ENCODE peak calls at places on chromosome 15, in five cellular contexts. One of them, this sample, is unnamed.
A peak's percentile ranks its signal among the peaks of the same experiment; 100 is the strongest.

GRCh38 chr15:31295660-31296059 is 31.0 kb upstream of the KLF13 start:
- DNase-seq in lower lobe of right lung: no peak
- DNase-seq in activated CD8-positive, alpha-beta memory T cell treated with anti-CD3 and anti-CD28 coated beads for 24 hours: no peak
- DNase-seq in hypothalamus: no peak
- DNase-seq in LHCN-M2: no peak
- DNase-seq in this sample: peak; percentile 46

GRCh38 chr15:90230071-90230494 is 3.7 kb downstream of the CIB1 start:
- DNase-seq in lower lobe of right lung: no peak
- DNase-seq in activated CD8-positive, alpha-beta memory T cell treated with anti-CD3 and anti-CD28 coated beads for 24 hours: no peak
- DNase-seq in LHCN-M2: no peak
- DNase-seq in hypothalamus: no peak
- DNase-seq in this sample: no peak

GRCh38 chr15:88954431-88955277 is 41.5 kb upstream of the MFGE8 start:
- DNase-seq in lower lobe of right lung: no peak
- DNase-seq in hypothalamus: peak; percentile 73
- DNase-seq in LHCN-M2: no peak
- DNase-seq in activated CD8-positive, alpha-beta memory T cell treated with anti-CD3 and anti-CD28 coated beads for 24 hours: no peak
- DNase-seq in this sample: peak; percentile 67

GRCh38 chr15:86837631-86838030 is 758.0 kb downstream of the AGBL1 start:
- DNase-seq in LHCN-M2: peak; percentile 81
- DNase-seq in activated CD8-positive, alpha-beta memory T cell treated with anti-CD3 and anti-CD28 coated beads for 24 hours: no peak
- DNase-seq in hypothalamus: no peak
- DNase-seq in lower lobe of right lung: no peak
- DNase-seq in this sample: no peak

GRCh38 chr15:67917636-67918035 is 77.8 kb upstream of the RNU6-1 start:
- DNase-seq in lower lobe of right lung: no peak
- DNase-seq in hypothalamus: no peak
- DNase-seq in LHCN-M2: no peak
- DNase-seq in activated CD8-positive, alpha-beta memory T cell treated with anti-CD3 and anti-CD28 coated beads for 24 hours: no peak
- DNase-seq in this sample: no peak

GRCh38 chr15:63491116-63491817 is 13.1 kb upstream of the USP3 start:
- DNase-seq in LHCN-M2: no peak
- DNase-seq in lower lobe of right lung: no peak
- DNase-seq in activated CD8-positive, alpha-beta memory T cell treated with anti-CD3 and anti-CD28 coated beads for 24 hours: peak; percentile 54
- DNase-seq in hypothalamus: no peak
- DNase-seq in this sample: no peak

GRCh38 chr15:70127288-70127746 is 29.6 kb upstream of the TLE3 start:
- DNase-seq in activated CD8-positive, alpha-beta memory T cell treated with anti-CD3 and anti-CD28 coated beads for 24 hours: no peak
- DNase-seq in LHCN-M2: peak; percentile 19
- DNase-seq in lower lobe of right lung: no peak
- DNase-seq in hypothalamus: peak; percentile 20
- DNase-seq in this sample: no peak

GRCh38 chr15:56798639-56799038 is 65.3 kb upstream of the ZNF280D start:
- DNase-seq in lower lobe of right lung: no peak
- DNase-seq in hypothalamus: no peak
- DNase-seq in LHCN-M2: peak; percentile 92
- DNase-seq in activated CD8-positive, alpha-beta memory T cell treated with anti-CD3 and anti-CD28 coated beads for 24 hours: no peak
- DNase-seq in this sample: no peak

GRCh38 chr15:77251662-77252061 is 168.2 kb downstream of the PEAK1 start:
- DNase-seq in hypothalamus: no peak
- DNase-seq in LHCN-M2: peak; percentile 36
- DNase-seq in lower lobe of right lung: no peak
- DNase-seq in activated CD8-positive, alpha-beta memory T cell treated with anti-CD3 and anti-CD28 coated beads for 24 hours: no peak
- DNase-seq in this sample: no peak

This sample was measured in vagina.